ENCODE peak calls at places on chromosome 10, in eight cellular contexts. N is stimulated activated CD8-positive, alpha-beta memory T cell treated with anti-CD3 and anti-CD28 coated beads, Interleukin-4, amount 100 ng/mL, for 24 hours; I is Panc1; J is nephron progenitor cell; G is fibroblast of lung; Y is kidney epithelial cell; Q is lower lobe of right lung; P is T-helper 17 cell. R is an unnamed sample.

GRCh38 chr10:92290076-92290836 is 622 bp downstream of the CPEB3 start:
- DNase-seq in N (no peak), I (no peak), J (no peak), G (peak), Y (no peak), Q (no peak), P (peak), R (no peak)

GRCh38 chr10:86959737-86960002 is 1.3 kb downstream of the SNCG start:
- DNase-seq in N (no peak), I (no peak), J (no peak), G (no peak), Y (no peak), Q (no peak), P (no peak), R (no peak)

GRCh38 chr10:83522881-83523386 is 616.4 kb upstream of the GHITM start:
- DNase-seq in N (no peak), I (no peak), J (peak), G (no peak), Y (peak), Q (no peak), P (no peak), R (no peak)

GRCh38 chr10:60570272-60570865 is 180.7 kb upstream of the ANK3 start:
- DNase-seq in N (no peak), I (no peak), J (no peak), G (no peak), Y (no peak), Q (no peak), P (no peak), R (no peak)

GRCh38 chr10:92799591-92799990 is 48.7 kb upstream of the EXOC6 start:
- DNase-seq in N (no peak), I (no peak), J (no peak), G (peak), Y (no peak), Q (no peak), P (no peak), R (no peak)

GRCh38 chr10:3401491-3401938 is 228.9 kb upstream of the PITRM1 start:
- DNase-seq in N (no peak), I (no peak), J (no peak), G (peak), Y (no peak), Q (no peak), P (no peak), R (no peak)

GRCh38 chr10:29636178-29636577 is 1.4 kb upstream of the SVIL start:
- DNase-seq in N (no peak), I (no peak), J (no peak), G (peak), Y (no peak), Q (no peak), P (no peak), R (no peak)

GRCh38 chr10:48456808-48457761 is 147.8 kb downstream of the ARHGAP22 start:
- DNase-seq in N (no peak), I (no peak), J (peak), G (no peak), Y (no peak), Q (no peak), P (no peak), R (peak)

GRCh38 chr10:971150-971542 is 17.1 kb upstream of the GTPBP4 start:
- DNase-seq in N (no peak), I (no peak), J (no peak), G (peak), Y (no peak), Q (peak), P (no peak), R (no peak)

GRCh38 chr10:8054498-8055407 is at the start of gene GATA3:
- DNase-seq in N (peak), I (no peak), J (peak), G (no peak), Y (peak), Q (peak), P (peak), R (no peak)

GRCh38 chr10:116113721-116114501 is 159.1 kb downstream of the GFRA1 start:
- DNase-seq in N (no peak), I (no peak), J (no peak), G (peak), Y (peak), Q (no peak), P (no peak), R (no peak)

GRCh38 chr10:49151025-49151445 is 17.2 kb upstream of the FAM170B start:
- DNase-seq in N (no peak), I (no peak), J (no peak), G (no peak), Y (no peak), Q (no peak), P (no peak), R (no peak)

GRCh38 chr10:68871731-68872342 is 29.3 kb upstream of the DDX50 start:
- DNase-seq in N (no peak), I (no peak), J (no peak), G (peak), Y (peak), Q (no peak), P (no peak), R (no peak)

GRCh38 chr10:3757638-3758490 is 27.1 kb downstream of the KLF6 start:
- DNase-seq in N (peak), I (peak), J (no peak), G (no peak), Y (peak), Q (no peak), P (no peak), R (no peak)

GRCh38 chr10:43048301-43049051 is 28.4 kb upstream of the RET start:
- DNase-seq in N (no peak), I (no peak), J (peak), G (no peak), Y (no peak), Q (peak), P (peak), R (peak)

GRCh38 chr10:9214618-9215017 is 1160.1 kb downstream of the GATA3 start:
- DNase-seq in N (no peak), I (no peak), J (no peak), G (no peak), Y (no peak), Q (no peak), P (no peak), R (no peak)

GRCh38 chr10:120493411-120494312 is 36.6 kb downstream of the PLPP4 start:
- DNase-seq in N (no peak), I (no peak), J (no peak), G (no peak), Y (no peak), Q (no peak), P (no peak), R (no peak)

GRCh38 chr10:112332509-112333228 is 41.2 kb upstream of the ACSL5 start:
- DNase-seq in N (no peak), I (no peak), J (no peak), G (no peak), Y (no peak), Q (peak), P (no peak), R (no peak)

GRCh38 chr10:99427566-99428150 is 2.8 kb downstream of the GOT1 start:
- DNase-seq in N (no peak), I (no peak), J (no peak), G (no peak), Y (no peak), Q (no peak), P (no peak), R (no peak)

GRCh38 chr10:131854579-131855335 is 46.1 kb upstream of the PPP2R2D start:
- DNase-seq in N (no peak), I (no peak), J (no peak), G (no peak), Y (no peak), Q (no peak), P (no peak), R (no peak)

GRCh38 chr10:48552946-48553564 is 51.8 kb downstream of the ARHGAP22 start:
- DNase-seq in N (no peak), I (no peak), J (no peak), G (no peak), Y (no peak), Q (no peak), P (no peak), R (no peak)

GRCh38 chr10:18368681-18369080 is 228.5 kb downstream of the CACNB2 start:
- DNase-seq in N (no peak), I (no peak), J (no peak), G (peak), Y (no peak), Q (no peak), P (no peak), R (no peak)

GRCh38 chr10:60187691-60188090 is 202.0 kb downstream of the ANK3 start:
- DNase-seq in N (no peak), I (no peak), J (no peak), G (no peak), Y (no peak), Q (no peak), P (no peak), R (no peak)

GRCh38 chr10:110181911-110182310 is 25.5 kb upstream of the MXI1 start:
- DNase-seq in N (no peak), I (no peak), J (no peak), G (no peak), Y (no peak), Q (no peak), P (no peak), R (no peak)

GRCh38 chr10:20615395-20615794 is 281.7 kb downstream of the NEBL start:
- DNase-seq in N (no peak), I (no peak), J (no peak), G (no peak), Y (no peak), Q (no peak), P (no peak), R (no peak)

GRCh38 chr10:132329565-132330485 is 2.2 kb upstream of the LRRC27 start:
- DNase-seq in N (no peak), I (no peak), J (no peak), G (peak), Y (peak), Q (no peak), P (no peak), R (no peak)

GRCh38 chr10:74539317-74539716 is 287.1 kb upstream of the KAT6B start:
- DNase-seq in N (no peak), I (no peak), J (no peak), G (no peak), Y (no peak), Q (no peak), P (no peak), R (no peak)

GRCh38 chr10:11396311-11396960 is 215.0 kb downstream of the USP6NL start:
- DNase-seq in N (no peak), I (no peak), J (no peak), G (no peak), Y (no peak), Q (no peak), P (no peak), R (no peak)

GRCh38 chr10:58299580-58299979 is 30.6 kb downstream of the CISD1 start:
- DNase-seq in N (peak), I (peak), J (peak), G (peak), Y (no peak), Q (no peak), P (peak), R (peak)

GRCh38 chr10:60376221-60376620 is 13.5 kb downstream of the ANK3 start:
- DNase-seq in N (no peak), I (no peak), J (no peak), G (no peak), Y (no peak), Q (no peak), P (no peak), R (no peak)

GRCh38 chr10:56286096-56286495 is 75.0 kb downstream of the ZWINT start:
- DNase-seq in N (no peak), I (no peak), J (no peak), G (no peak), Y (no peak), Q (no peak), P (no peak), R (no peak)

GRCh38 chr10:2011106-2011716 is 273.9 kb upstream of the ADARB2 start:
- DNase-seq in N (no peak), I (no peak), J (peak), G (no peak), Y (no peak), Q (no peak), P (no peak), R (no peak)

GRCh38 chr10:5981529-5981928 is 4.2 kb upstream of the IL15RA start:
- DNase-seq in N (no peak), I (no peak), J (no peak), G (no peak), Y (no peak), Q (no peak), P (no peak), R (no peak)

GRCh38 chr10:98589007-98589406 is 142.3 kb upstream of the HPS1 start:
- DNase-seq in N (no peak), I (no peak), J (no peak), G (no peak), Y (no peak), Q (no peak), P (no peak), R (no peak)

R was measured in CD14-positive monocyte.